ENCODE peak calls at places on chromosomes 13 and 19, in eight cellular contexts. H, Y, U, X, Z, B, I and G are unnamed samples.

GRCh38 chr19:18464646-18465045 is 26.7 kb upstream of the ISYNA1 start:
- DNase-seq in H (no peak), Y (peak; percentile 81), U (peak; percentile 74), X (no peak), Z (peak; percentile 81), B (peak; percentile 85), I (peak; percentile 93), G (no peak)

GRCh38 chr19:50514346-50515167 is 844 bp upstream of the ASPDH start:
- DNase-seq in H (no peak), Y (peak; percentile 50), U (no peak), X (no peak), Z (no peak), B (no peak), I (no peak), G (no peak)

GRCh38 chr13:77028202-77028601 is 1.2 kb upstream of the FBXL3 start:
- DNase-seq in H (no peak), Y (peak; percentile 76), U (peak; percentile 22), X (no peak), Z (no peak), B (peak; percentile 55), I (peak; percentile 70), G (no peak)

GRCh38 chr19:49580264-49581006 is at the start of gene NOSIP:
- DNase-seq in H (peak; percentile 91), Y (peak; percentile 93), U (peak; percentile 98), X (peak; percentile 96), Z (peak; percentile 98), B (peak; percentile 95), I (peak; percentile 96), G (peak; percentile 44)

GRCh38 chr13:32537580-32538233 is 888 bp downstream of the N4BP2L2 start:
- DNase-seq in H (no peak), Y (no peak), U (peak; percentile 12), X (peak; percentile 40), Z (peak; percentile 59), B (no peak), I (no peak), G (no peak)

GRCh38 chr13:34155931-34156607 is 338.1 kb downstream of the RFC3 start:
- DNase-seq in H (peak; percentile 19), Y (no peak), U (peak; percentile 64), X (peak; percentile 34), Z (no peak), B (peak; percentile 92), I (no peak), G (no peak)

GRCh38 chr19:19263886-19264487 is 9.1 kb downstream of the TM6SF2 start:
- DNase-seq in H (no peak), Y (no peak), U (no peak), X (no peak), Z (no peak), B (no peak), I (no peak), G (peak; percentile 25)

GRCh38 chr19:15196683-15197005 is 4.2 kb downstream of the NOTCH3 start:
- DNase-seq in H (no peak), Y (no peak), U (no peak), X (no peak), Z (no peak), B (no peak), I (no peak), G (no peak)

GRCh38 chr13:80116107-80116506 is 224.8 kb downstream of the SPRY2 start:
- DNase-seq in H (no peak), Y (no peak), U (peak; percentile 24), X (no peak), Z (no peak), B (peak; percentile 43), I (no peak), G (no peak)

GRCh38 chr19:887072-887471 is 5.9 kb downstream of the MED16 start:
- DNase-seq in H (no peak), Y (no peak), U (no peak), X (peak; percentile 62), Z (no peak), B (peak; percentile 71), I (no peak), G (no peak)

GRCh38 chr13:20461481-20461859 is 64.2 kb downstream of the CRYL1 start:
- DNase-seq in H (no peak), Y (no peak), U (peak; percentile 54), X (peak; percentile 47), Z (no peak), B (peak; percentile 66), I (no peak), G (no peak)

GRCh38 chr13:107407074-107407473 is 808.3 kb downstream of the LIG4 start:
- DNase-seq in H (no peak), Y (no peak), U (no peak), X (no peak), Z (no peak), B (no peak), I (no peak), G (no peak)

GRCh38 chr19:4815426-4816387 is 15.8 kb downstream of the TICAM1 start:
- DNase-seq in H (peak; percentile 89), Y (peak; percentile 93), U (peak; percentile 96), X (peak; percentile 93), Z (peak; percentile 94), B (peak; percentile 90), I (peak; percentile 94), G (peak; percentile 77)

GRCh38 chr13:24035411-24035810 is 125.1 kb upstream of the SPATA13 start:
- DNase-seq in H (no peak), Y (no peak), U (no peak), X (no peak), Z (no peak), B (no peak), I (no peak), G (no peak)

GRCh38 chr19:17775991-17776803 is 18.7 kb upstream of the B3GNT3 start:
- DNase-seq in H (no peak), Y (no peak), U (peak; percentile 52), X (no peak), Z (peak; percentile 88), B (no peak), I (no peak), G (no peak)

GRCh38 chr19:49408816-49409440 is 14.3 kb downstream of the PTH2 start:
- DNase-seq in H (no peak), Y (no peak), U (peak; percentile 61), X (no peak), Z (no peak), B (peak; percentile 34), I (no peak), G (no peak)

GRCh38 chr13:90594694-90595093 is 752.8 kb upstream of the MIR17HG start:
- DNase-seq in H (peak; percentile 5), Y (no peak), U (no peak), X (no peak), Z (no peak), B (peak; percentile 54), I (no peak), G (no peak)

GRCh38 chr19:30640266-30640965 is 268.2 kb downstream of the ZNF536 start:
- DNase-seq in H (no peak), Y (no peak), U (no peak), X (no peak), Z (no peak), B (no peak), I (peak; percentile 48), G (no peak)

GRCh38 chr19:28063702-28064101 is 1149.2 kb downstream of the UQCRFS1 start:
- DNase-seq in H (no peak), Y (no peak), U (no peak), X (no peak), Z (no peak), B (no peak), I (no peak), G (no peak)

GRCh38 chr19:5125797-5126497 is 157.0 kb downstream of the KDM4B start:
- DNase-seq in H (no peak), Y (no peak), U (peak; percentile 33), X (peak; percentile 53), Z (no peak), B (no peak), I (no peak), G (no peak)

GRCh38 chr13:30441304-30441703 is 19.0 kb downstream of the UBE2L5 start:
- DNase-seq in H (no peak), Y (no peak), U (no peak), X (no peak), Z (no peak), B (peak; percentile 48), I (no peak), G (no peak)

GRCh38 chr19:38429055-38429810 is 3.2 kb upstream of the RASGRP4 start:
- DNase-seq in H (no peak), Y (no peak), U (no peak), X (no peak), Z (no peak), B (peak; percentile 54), I (no peak), G (no peak)

GRCh38 chr19:17860331-17860992 is 752 bp downstream of the RPL18A start:
- DNase-seq in H (no peak), Y (no peak), U (no peak), X (no peak), Z (no peak), B (no peak), I (no peak), G (no peak)

GRCh38 chr19:2045501-2046045 is 5.5 kb downstream of the MKNK2 start:
- DNase-seq in H (no peak), Y (no peak), U (no peak), X (no peak), Z (no peak), B (no peak), I (peak; percentile 60), G (no peak)

GRCh38 chr13:114047358-114047881 is 73.5 kb upstream of the C13orf46 start:
- DNase-seq in H (no peak), Y (no peak), U (peak; percentile 48), X (no peak), Z (peak; percentile 78), B (no peak), I (no peak), G (no peak)

GRCh38 chr13:44815507-44816074 is 173.7 kb downstream of the NUFIP1 start:
- DNase-seq in H (peak; percentile 86), Y (no peak), U (peak; percentile 86), X (peak; percentile 77), Z (no peak), B (peak; percentile 94), I (peak; percentile 67), G (peak; percentile 32)

GRCh38 chr19:15399635-15400034 is 19.2 kb downstream of the AKAP8L start:
- DNase-seq in H (no peak), Y (no peak), U (no peak), X (no peak), Z (peak; percentile 38), B (no peak), I (no peak), G (no peak)